ENCODE peak calls at places on chromosomes 4 and X, in four cellular contexts. W is endothelial cell of umbilical vein, P is K562, O is GM12878. T is an unnamed sample.

GRCh38 chr4:74098628-74098995 is 383 bp downstream of the CXCL2 start:
- DNase-seq in W (peak; percentile 38), P (no peak), O (no peak), T (no peak)

GRCh38 chrX:68995386-68995779 is 166.6 kb downstream of the EFNB1 start:
- DNase-seq in W (no peak), P (no peak), O (no peak), T (no peak)

GRCh38 chr4:98662619-98663225 is 4.3 kb upstream of the TSPAN5 start:
- DNase-seq in W (no peak), P (no peak), O (no peak), T (peak; percentile 9)

GRCh38 chr4:185394568-185395254 is 1.0 kb downstream of the LRP2BP start:
- DNase-seq in W (peak; percentile 28), P (peak; percentile 23), O (no peak), T (no peak)

GRCh38 chrX:115639481-115639880 is 78.5 kb downstream of the PLS3 start:
- DNase-seq in W (peak; percentile 70), P (no peak), O (no peak), T (no peak)

GRCh38 chr4:113773014-113773413 is 11.5 kb upstream of the CAMK2D start:
- DNase-seq in W (no peak), P (no peak), O (no peak), T (no peak)

GRCh38 chrX:27380163-27380845 is 82.8 kb downstream of the PPP4R3C start:
- DNase-seq in W (no peak), P (no peak), O (no peak), T (no peak)

GRCh38 chrX:37455381-37455780 is 106.2 kb downstream of the PRRG1 start:
- DNase-seq in W (no peak), P (no peak), O (no peak), T (no peak)

GRCh38 chrX:13652256-13653021 is 502 bp upstream of the TCEANC start:
- DNase-seq in W (peak; percentile 76), P (peak; percentile 38), O (no peak), T (peak; percentile 98)

GRCh38 chr4:106421441-106422296 is 53.1 kb upstream of the GIMD1 start:
- DNase-seq in W (no peak), P (no peak), O (no peak), T (peak; percentile 12)

GRCh38 chr4:182922551-182923284 is 5.5 kb upstream of the DCTD start:
- DNase-seq in W (no peak), P (no peak), O (no peak), T (peak; percentile 84)

GRCh38 chr4:184342167-184342856 is 124.6 kb upstream of the ENPP6 start:
- DNase-seq in W (no peak), P (no peak), O (no peak), T (no peak)

GRCh38 chr4:69781458-69782418 is 21.3 kb upstream of the SULT1B1 start:
- DNase-seq in W (no peak), P (no peak), O (no peak), T (no peak)

GRCh38 chr4:13917010-13917409 is 289.5 kb upstream of the BOD1L1 start:
- DNase-seq in W (no peak), P (no peak), O (no peak), T (peak; percentile 61)

GRCh38 chr4:3262208-3263052 is 13.5 kb downstream of the MSANTD1 start:
- DNase-seq in W (no peak), P (no peak), O (no peak), T (no peak)

GRCh38 chr4:90357117-90357710 is 230.0 kb downstream of the CCSER1 start:
- DNase-seq in W (peak; percentile 71), P (peak; percentile 2), O (no peak), T (peak; percentile 77)
- TF ChIP-seq FOS in W (no peak), P (no peak), O (no peak), T (no peak)

GRCh38 chr4:56261027-56261426 is 126.3 kb downstream of the AASDH start:
- DNase-seq in W (no peak), P (no peak), O (peak; percentile 2), T (no peak)
- TF ChIP-seq FOS in W (no peak), P (no peak), O (no peak), T (no peak)

GRCh38 chr4:169024762-169025161 is 14.7 kb upstream of the CBR4 start:
- DNase-seq in W (peak; percentile 68), P (peak; percentile 29), O (no peak), T (peak; percentile 59)
- TF ChIP-seq FOS in W (no peak), P (no peak), O (no peak), T (no peak)

DNA sequence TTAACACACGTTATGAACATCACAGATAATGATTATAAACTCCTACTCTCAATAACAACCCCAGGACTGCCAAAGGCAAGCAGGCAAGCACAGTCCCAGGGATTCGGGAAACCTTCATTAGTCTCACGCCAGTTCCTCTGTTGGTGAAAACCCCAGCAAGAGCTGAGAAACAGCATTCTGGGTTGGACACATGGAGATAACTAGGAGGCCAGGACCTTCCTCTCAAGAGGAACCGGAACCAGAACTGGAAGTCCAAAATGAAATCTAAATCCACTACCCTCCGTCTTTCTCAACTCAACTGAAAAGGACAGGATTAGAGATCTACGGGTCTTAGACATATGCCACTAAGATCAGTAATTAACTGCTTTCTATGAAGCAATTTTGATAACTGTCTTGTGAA is 3.8 kb downstream of the VEGFC start:
- DNase-seq in W (no peak), P (no peak), O (no peak), T (no peak)
- TF ChIP-seq FOS in W (no peak), P (no peak), O (no peak), T (no peak)

T was measured in IMR-90.